ENCODE peak calls at places on chromosomes 16 and 17, in six cellular contexts. T, A, S, Z, U and V are unnamed samples.

GRCh38 chr17:1484586-1485310 is 7.7 kb downstream of the MYO1C start:
- DNase-seq in U (no peak), S (peak; percentile 52), A (no peak), Z (no peak), T (peak; percentile 35), V (peak; percentile 73)

GRCh38 chr17:82021728-82022309 is 859 bp downstream of the CENPX start:
- DNase-seq in S (no peak), Z (no peak), A (no peak), T (no peak), U (no peak), V (peak; percentile 52)

GRCh38 chr17:6752068-6752909 is 3.6 kb upstream of the XAF1 start:
- DNase-seq in U (peak; percentile 100), S (no peak), T (peak; percentile 98), Z (no peak), A (peak; percentile 100), V (peak; percentile 99)

GRCh38 chr17:76402711-76403110 is 18.3 kb downstream of the SPHK1 start:
- DNase-seq in A (no peak), T (no peak), Z (no peak), U (no peak), S (no peak), V (no peak)

GRCh38 chr17:10295728-10296343 is 77.0 kb downstream of the MYH13 start:
- DNase-seq in T (peak; percentile 36), U (peak; percentile 69), S (peak; percentile 62), A (peak; percentile 54), Z (peak; percentile 27), V (peak; percentile 72)

GRCh38 chr17:17115620-17116019 is 73.4 kb downstream of the MPRIP start:
- DNase-seq in A (no peak), U (no peak), T (no peak), Z (no peak), S (no peak), V (no peak)

GRCh38 chr16:7218936-7219335 is 113.7 kb upstream of the RBFOX1 start:
- DNase-seq in U (no peak), S (peak; percentile 30), T (no peak), A (no peak), Z (no peak), V (no peak)

GRCh38 chr16:57893559-57894389 is 77.2 kb downstream of the CNGB1 start:
- DNase-seq in T (peak; percentile 91), S (no peak), A (no peak), Z (no peak), U (peak; percentile 59), V (peak; percentile 34)

GRCh38 chr17:75695141-75695829 is 26.0 kb upstream of the ITGB4 start:
- DNase-seq in T (no peak), S (no peak), A (peak; percentile 47), Z (no peak), U (peak; percentile 75), V (peak; percentile 54)

GRCh38 chr16:52569296-52569695 is 22.4 kb upstream of the TOX3 start:
- DNase-seq in T (no peak), Z (no peak), S (no peak), A (no peak), U (no peak), V (no peak)